ENCODE peak calls at places on chromosome 3, in ten cellular contexts. A is RPMI7951; F is SW480; C is mesothelial cell of epicardium; Z is effector memory CD8-positive, alpha-beta T cell; H is left cardiac atrium; X is activated CD8-positive, alpha-beta memory T cell treated with anti-CD3 and anti-CD28 coated beads, Interleukin-2, amount 10 ng/mL, durations not matched to agents 7 days and 5 days; E is transverse colon; G is aorta; R is stimulated activated CD8-positive, alpha-beta memory T cell treated with anti-CD3 and anti-CD28 coated beads, Interleukin-2, amount 100 ng/mL, for 48 hours. B is an unnamed sample.

GRCh38 chr3:51681453-51681852 is 10.4 kb downstream of the TEX264 start:
- DNase-seq in A (peak), F (peak), C (no peak), Z (peak), H (peak), X (peak), E (peak), G (peak), R (no peak), B (peak)

GRCh38 chr3:109784852-109785631 is 447.7 kb upstream of the DPPA4 start:
- DNase-seq in A (no peak), F (no peak), C (no peak), Z (no peak), H (no peak), X (no peak), E (no peak), G (no peak), R (no peak), B (no peak)

GRCh38 chr3:58383904-58384303 is 49.7 kb downstream of the PDHB start:
- DNase-seq in A (peak), F (peak), C (no peak), Z (no peak), H (peak), X (no peak), E (no peak), G (no peak), R (no peak), B (no peak)

GRCh38 chr3:69959581-69959980 is 40.0 kb upstream of the SAMMSON start:
- DNase-seq in A (peak), F (no peak), C (no peak), Z (no peak), H (no peak), X (no peak), E (no peak), G (no peak), R (no peak), B (no peak)

GRCh38 chr3:138948371-138949001 is 1.5 kb downstream of the FOXL2NB start:
- DNase-seq in A (no peak), F (no peak), C (no peak), Z (no peak), H (no peak), X (no peak), E (no peak), G (no peak), R (no peak), B (no peak)

GRCh38 chr3:72595927-72596610 is 252.2 kb downstream of the SHQ1 start:
- DNase-seq in A (no peak), F (no peak), C (no peak), Z (no peak), H (no peak), X (no peak), E (no peak), G (no peak), R (no peak), B (no peak)

GRCh38 chr3:128320551-128321340 is 145.9 kb downstream of the DNAJB8 start:
- DNase-seq in A (no peak), F (no peak), C (no peak), Z (no peak), H (no peak), X (no peak), E (no peak), G (no peak), R (no peak), B (no peak)

GRCh38 chr3:39917060-39917773 is 107.8 kb downstream of the MYRIP start:
- DNase-seq in A (no peak), F (no peak), C (no peak), Z (no peak), H (no peak), X (no peak), E (no peak), G (no peak), R (no peak), B (no peak)

GRCh38 chr3:4362523-4362922 is 59.4 kb downstream of the SETMAR start:
- DNase-seq in A (no peak), F (no peak), C (no peak), Z (no peak), H (no peak), X (no peak), E (no peak), G (no peak), R (no peak), B (no peak)

GRCh38 chr3:121667333-121667732 is 6.6 kb upstream of the HCLS1 start:
- DNase-seq in A (no peak), F (no peak), C (no peak), Z (no peak), H (no peak), X (no peak), E (no peak), G (no peak), R (no peak), B (no peak)

GRCh38 chr3:107367353-107367752 is 9.9 kb upstream of the CCDC54 start:
- DNase-seq in A (peak), F (peak), C (no peak), Z (no peak), H (no peak), X (peak), E (no peak), G (no peak), R (no peak), B (no peak)

GRCh38 chr3:186209810-186210752 is 101.2 kb upstream of the ETV5 start:
- DNase-seq in A (peak), F (peak), C (no peak), Z (no peak), H (peak), X (no peak), E (peak), G (peak), R (no peak), B (no peak)

GRCh38 chr3:94246136-94246535 is 183.3 kb downstream of the NSUN3 start:
- DNase-seq in A (no peak), F (no peak), C (no peak), Z (no peak), H (no peak), X (no peak), E (no peak), G (no peak), R (no peak), B (no peak)

GRCh38 chr3:69294014-69294771 is 91.7 kb downstream of the FRMD4B start:
- DNase-seq in A (peak), F (peak), C (no peak), Z (no peak), H (no peak), X (no peak), E (no peak), G (no peak), R (no peak), B (no peak)

GRCh38 chr3:149806171-149806778 is 6.7 kb upstream of the RNF13 start:
- DNase-seq in A (no peak), F (no peak), C (no peak), Z (no peak), H (no peak), X (no peak), E (no peak), G (no peak), R (no peak), B (no peak)

GRCh38 chr3:187739125-187739560 is 6.1 kb downstream of the BCL6 start:
- DNase-seq in A (no peak), F (no peak), C (no peak), Z (no peak), H (peak), X (no peak), E (no peak), G (no peak), R (no peak), B (peak)

GRCh38 chr3:12916159-12916558 is 74.8 kb upstream of the RPL32 start:
- DNase-seq in A (no peak), F (peak), C (no peak), Z (peak), H (no peak), X (peak), E (peak), G (no peak), R (peak), B (peak)

GRCh38 chr3:54870423-54870822 is 57.4 kb downstream of the LRTM1 start:
- DNase-seq in A (peak), F (peak), C (no peak), Z (no peak), H (no peak), X (no peak), E (no peak), G (no peak), R (no peak), B (no peak)

GRCh38 chr3:97235611-97236315 is 421.4 kb downstream of the EPHA6 start:
- DNase-seq in A (no peak), F (no peak), C (no peak), Z (no peak), H (no peak), X (no peak), E (no peak), G (no peak), R (no peak), B (no peak)

GRCh38 chr3:165523801-165524200 is 313.4 kb downstream of the BCHE start:
- DNase-seq in A (no peak), F (no peak), C (no peak), Z (no peak), H (no peak), X (no peak), E (no peak), G (no peak), R (no peak), B (no peak)

GRCh38 chr3:13332158-13332557 is 88.0 kb downstream of the NUP210 start:
- DNase-seq in A (no peak), F (no peak), C (no peak), Z (no peak), H (no peak), X (no peak), E (peak), G (no peak), R (no peak), B (no peak)